ENCODE peak calls at places on chromosomes 7 and 10, in ten cellular contexts. D, G, S, E, R, P, C, M, N and K are unnamed samples.

GRCh38 chr7:155571581-155572345 is 25.4 kb upstream of the CNPY1 start:
- DNase-seq in D (no peak), G (no peak), S (no peak), E (no peak), R (no peak), P (no peak), C (no peak), M (no peak), N (no peak), K (peak)

GRCh38 chr10:21364196-21365114 is 161.0 kb downstream of the SKIDA1 start:
- DNase-seq in D (no peak), G (peak), S (peak), E (peak), R (peak), P (peak), C (no peak), M (peak), N (peak), K (no peak)

GRCh38 chr10:93299606-93300353 is 182.4 kb downstream of the MYOF start:
- DNase-seq in D (no peak), G (no peak), S (no peak), E (no peak), R (no peak), P (no peak), C (no peak), M (peak), N (peak), K (no peak)

GRCh38 chr7:91685544-91685943 is 195.0 kb downstream of the MTERF1 start:
- DNase-seq in D (no peak), G (no peak), S (no peak), E (no peak), R (no peak), P (no peak), C (no peak), M (peak), N (peak), K (no peak)

GRCh38 chr7:47145982-47146381 is 435.9 kb downstream of the TNS3 start:
- DNase-seq in D (no peak), G (no peak), S (no peak), E (no peak), R (no peak), P (no peak), C (no peak), M (no peak), N (no peak), K (no peak)

GRCh38 chr10:47261121-47261520 is 38.9 kb upstream of the GDF10 start:
- DNase-seq in D (no peak), G (no peak), S (no peak), E (no peak), R (no peak), P (no peak), C (peak), M (no peak), N (no peak), K (no peak)

GRCh38 chr10:124181656-124182055 is 88.3 kb upstream of the CHST15 start:
- DNase-seq in D (no peak), G (no peak), S (no peak), E (no peak), R (no peak), P (no peak), C (no peak), M (no peak), N (no peak), K (no peak)

GRCh38 chr10:112360308-112361270 is 13.3 kb upstream of the ACSL5 start:
- DNase-seq in D (no peak), G (peak), S (peak), E (no peak), R (no peak), P (peak), C (no peak), M (peak), N (peak), K (no peak)

GRCh38 chr7:7696458-7697119 is 21.8 kb downstream of the RPA3 start:
- DNase-seq in D (no peak), G (no peak), S (no peak), E (no peak), R (no peak), P (peak), C (no peak), M (peak), N (peak), K (no peak)

GRCh38 chr10:86944031-86944419 is 13.4 kb downstream of the MMRN2 start:
- DNase-seq in D (no peak), G (no peak), S (no peak), E (no peak), R (no peak), P (no peak), C (no peak), M (no peak), N (no peak), K (peak)

GRCh38 chr10:102101152-102101551 is 19.0 kb downstream of the LDB1 start:
- DNase-seq in D (no peak), G (no peak), S (no peak), E (no peak), R (no peak), P (no peak), C (no peak), M (no peak), N (no peak), K (no peak)

GRCh38 chr10:71868192-71868697 is 17.2 kb upstream of the PSAP start:
- DNase-seq in D (no peak), G (peak), S (peak), E (no peak), R (no peak), P (no peak), C (no peak), M (peak), N (peak), K (peak)

GRCh38 chr10:15168296-15168780 is at the start of gene NMT2:
- DNase-seq in D (no peak), G (peak), S (no peak), E (no peak), R (no peak), P (peak), C (peak), M (no peak), N (no peak), K (peak)

GRCh38 chr10:71339796-71340589 is 20.9 kb downstream of the SLC29A3 start:
- DNase-seq in D (no peak), G (peak), S (no peak), E (no peak), R (no peak), P (no peak), C (no peak), M (no peak), N (no peak), K (no peak)

GRCh38 chr10:34584164-34584563 is 230.9 kb downstream of the PARD3 start:
- DNase-seq in D (no peak), G (no peak), S (no peak), E (no peak), R (no peak), P (peak), C (no peak), M (peak), N (peak), K (no peak)

GRCh38 chr10:17607060-17607459 is 10.1 kb downstream of the HACD1 start:
- DNase-seq in D (no peak), G (no peak), S (no peak), E (no peak), R (no peak), P (no peak), C (no peak), M (no peak), N (no peak), K (no peak)

GRCh38 chr10:34305189-34305588 is 509.9 kb downstream of the PARD3 start:
- DNase-seq in D (peak), G (no peak), S (no peak), E (peak), R (peak), P (no peak), C (peak), M (no peak), N (no peak), K (no peak)

GRCh38 chr7:98802088-98802780 is 67.6 kb downstream of the TMEM130 start:
- DNase-seq in D (peak), G (peak), S (no peak), E (no peak), R (peak), P (no peak), C (peak), M (peak), N (peak), K (no peak)

GRCh38 chr10:62852961-62853702 is 37.0 kb upstream of the EGR2 start:
- DNase-seq in D (no peak), G (no peak), S (no peak), E (no peak), R (no peak), P (no peak), C (peak), M (no peak), N (no peak), K (no peak)

GRCh38 chr10:129531969-129532660 is 65.1 kb downstream of the MGMT start:
- DNase-seq in D (no peak), G (no peak), S (no peak), E (no peak), R (no peak), P (no peak), C (no peak), M (no peak), N (peak), K (no peak)

GRCh38 chr7:44289341-44290249 is 35.8 kb downstream of the CAMK2B start:
- DNase-seq in D (peak), G (no peak), S (no peak), E (no peak), R (peak), P (no peak), C (no peak), M (no peak), N (no peak), K (peak)

GRCh38 chr7:101179117-101179779 is 845 bp downstream of the NAT16 start:
- DNase-seq in D (no peak), G (no peak), S (peak), E (no peak), R (no peak), P (no peak), C (no peak), M (no peak), N (no peak), K (no peak)

GRCh38 chr10:88961266-88961665 is 8.7 kb upstream of the ACTA2 start:
- DNase-seq in D (no peak), G (no peak), S (no peak), E (no peak), R (no peak), P (no peak), C (no peak), M (no peak), N (no peak), K (no peak)

GRCh38 chr7:32937344-32938174 is 19.7 kb upstream of the FKBP9 start:
- DNase-seq in D (no peak), G (peak), S (peak), E (no peak), R (no peak), P (peak), C (no peak), M (peak), N (peak), K (no peak)

GRCh38 chr7:93622036-93622714 is 47.7 kb upstream of the CALCR start:
- DNase-seq in D (no peak), G (no peak), S (peak), E (peak), R (peak), P (no peak), C (no peak), M (peak), N (peak), K (no peak)

GRCh38 chr7:149414745-149415390 is 46.0 kb downstream of the ZNF777 start:
- DNase-seq in D (peak), G (peak), S (peak), E (peak), R (peak), P (peak), C (peak), M (peak), N (peak), K (no peak)

GRCh38 chr10:48406204-48406603 is 99.7 kb downstream of the MAPK8 start:
- DNase-seq in D (no peak), G (no peak), S (no peak), E (no peak), R (no peak), P (no peak), C (no peak), M (peak), N (peak), K (no peak)

GRCh38 chr10:97538839-97539238 is 33.7 kb upstream of the ANKRD2 start:
- DNase-seq in D (no peak), G (no peak), S (no peak), E (no peak), R (no peak), P (no peak), C (no peak), M (no peak), N (no peak), K (peak)

GRCh38 chr7:104963991-104964385 is 50.0 kb upstream of the KMT2E start:
- DNase-seq in D (no peak), G (peak), S (no peak), E (no peak), R (no peak), P (peak), C (no peak), M (peak), N (peak), K (no peak)

GRCh38 chr7:29841926-29842671 is 35.8 kb downstream of the WIPF3 start:
- DNase-seq in D (no peak), G (no peak), S (peak), E (no peak), R (no peak), P (no peak), C (no peak), M (no peak), N (no peak), K (no peak)

GRCh38 chr10:119802068-119802538 is 70.5 kb downstream of the MCMBP start:
- DNase-seq in D (no peak), G (no peak), S (no peak), E (no peak), R (no peak), P (no peak), C (no peak), M (peak), N (no peak), K (no peak)

GRCh38 chr10:119803264-119803663 is 69.4 kb downstream of the MCMBP start:
- DNase-seq in D (no peak), G (no peak), S (no peak), E (no peak), R (no peak), P (no peak), C (no peak), M (peak), N (peak), K (no peak)

GRCh38 chr10:119807960-119808697 is 64.5 kb downstream of the MCMBP start:
- DNase-seq in D (no peak), G (no peak), S (no peak), E (no peak), R (no peak), P (peak), C (no peak), M (peak), N (peak), K (no peak)

GRCh38 chr10:119805702-119806230 is 66.9 kb downstream of the MCMBP start:
- DNase-seq in D (no peak), G (no peak), S (no peak), E (no peak), R (no peak), P (peak), C (no peak), M (no peak), N (peak), K (no peak)

DNA sequence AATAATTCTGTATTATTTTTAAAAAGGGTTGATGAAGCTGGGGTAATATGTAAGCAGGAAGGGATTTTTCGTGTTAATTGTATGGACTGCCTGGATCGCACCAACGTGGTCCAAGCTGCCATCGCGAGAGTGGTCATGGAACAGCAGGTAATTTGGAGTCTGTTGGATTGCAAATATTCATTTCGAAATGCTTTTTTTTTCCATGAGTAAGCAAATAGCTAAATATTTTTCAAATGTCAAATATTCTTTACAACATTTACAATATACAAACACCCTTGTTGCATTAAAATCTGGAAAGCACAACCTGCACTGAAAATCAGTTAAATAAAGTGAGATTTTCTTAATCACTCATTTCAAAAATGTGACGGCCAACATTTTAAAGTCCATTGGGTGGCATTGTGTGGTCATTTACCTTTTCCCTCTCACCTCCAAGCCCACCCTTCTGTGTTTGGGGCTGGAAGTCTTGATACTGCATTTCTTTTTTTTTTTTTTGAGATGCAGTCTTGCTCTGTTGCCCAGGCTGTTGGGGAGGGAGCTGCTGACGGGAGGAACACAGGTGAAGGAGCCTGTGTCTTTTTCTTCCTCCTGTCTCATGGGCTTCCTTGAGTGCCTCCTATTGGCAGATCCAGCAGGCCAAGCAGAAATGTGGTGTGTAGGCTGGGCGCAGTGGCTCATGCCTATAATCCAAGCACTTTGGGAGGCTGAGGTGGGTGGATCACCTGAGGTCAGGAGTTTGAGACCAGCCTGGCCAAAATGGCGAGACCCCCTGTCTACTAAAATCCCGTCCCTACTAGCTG is 66.1 kb downstream of the MCMBP start:
- DNase-seq in D (no peak), G (no peak), S (no peak), E (no peak), R (no peak), P (no peak), C (no peak), M (no peak), N (no peak), K (no peak)
- TF ChIP-seq CTCF in D (no peak), G (no peak), S (no peak), E (no peak), R (no peak), P (no peak), C (no peak), M (no peak), N (no peak), K (no peak)

GRCh38 chr10:125961743-125962142 is 65.4 kb downstream of the FANK1 start:
- DNase-seq in D (no peak), G (no peak), S (no peak), E (no peak), R (no peak), P (no peak), C (no peak), M (no peak), N (no peak), K (no peak)
- TF ChIP-seq CTCF in D (no peak), G (no peak), S (no peak), E (no peak), R (no peak), P (no peak), C (peak), M (no peak), N (no peak), K (no peak)

GRCh38 chr10:44949127-44949802 is 10.3 kb upstream of the RASSF4 start:
- DNase-seq in D (peak), G (no peak), S (no peak), E (no peak), R (no peak), P (no peak), C (no peak), M (no peak), N (no peak), K (no peak)
- TF ChIP-seq CTCF in D (no peak), G (no peak), S (no peak), E (no peak), R (no peak), P (no peak), C (no peak), M (no peak), N (no peak), K (peak)

GRCh38 chr7:1045727-1046063 is 1.3 kb downstream of the GPR146 start:
- DNase-seq in D (no peak), G (no peak), S (no peak), E (no peak), R (no peak), P (no peak), C (no peak), M (no peak), N (no peak), K (no peak)

GRCh38 chr7:1046722-1047679 is 2.7 kb downstream of the GPR146 start:
- DNase-seq in D (no peak), G (peak), S (no peak), E (no peak), R (no peak), P (no peak), C (no peak), M (no peak), N (no peak), K (peak)

GRCh38 chr7:1043552-1044188 is 676 bp upstream of the GPR146 start:
- DNase-seq in D (no peak), G (peak), S (peak), E (peak), R (no peak), P (no peak), C (no peak), M (no peak), N (no peak), K (peak)

GRCh38 chr7:1044189-1045037 is at the start of gene GPR146:
- DNase-seq in D (peak), G (peak), S (peak), E (peak), R (peak), P (peak), C (peak), M (peak), N (peak), K (peak)

DNA sequence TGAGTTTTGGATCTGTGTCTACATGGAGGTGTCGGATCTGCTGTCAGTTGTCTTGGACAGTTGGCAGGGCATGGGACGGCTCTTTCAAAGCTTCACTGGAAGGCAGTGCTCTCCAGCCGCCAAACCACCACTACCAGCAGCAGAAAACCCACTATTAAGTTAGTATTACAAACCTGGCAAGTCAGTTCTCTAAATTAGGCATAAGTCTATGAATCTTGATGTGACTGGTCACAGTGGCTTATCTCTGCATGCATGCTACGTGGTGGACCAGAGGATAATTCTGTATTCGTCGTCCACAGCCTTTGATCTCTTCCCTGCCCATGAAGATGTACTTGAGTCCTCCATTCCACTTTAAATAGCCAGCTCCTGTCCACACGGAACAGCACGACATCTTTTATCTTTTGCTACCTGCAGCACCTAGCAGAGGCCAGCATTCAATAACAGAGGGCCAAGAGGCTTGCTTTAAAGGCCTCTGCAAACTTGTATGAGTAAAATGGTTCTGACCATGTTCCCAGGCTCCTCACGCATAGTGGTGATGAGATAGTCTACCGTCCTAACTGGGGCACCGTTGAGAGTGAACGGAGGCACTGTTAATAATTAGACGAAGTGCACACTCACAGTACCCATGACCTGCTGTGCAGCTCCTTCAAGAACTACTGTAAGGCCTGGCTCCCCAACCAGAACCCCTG is 836 bp downstream of the GPR146 start:
- DNase-seq in D (no peak), G (no peak), S (no peak), E (no peak), R (no peak), P (no peak), C (no peak), M (no peak), N (no peak), K (peak)
- TF ChIP-seq CTCF in D (no peak), G (no peak), S (no peak), E (no peak), R (no peak), P (no peak), C (no peak), M (no peak), N (no peak), K (peak)

DNA sequence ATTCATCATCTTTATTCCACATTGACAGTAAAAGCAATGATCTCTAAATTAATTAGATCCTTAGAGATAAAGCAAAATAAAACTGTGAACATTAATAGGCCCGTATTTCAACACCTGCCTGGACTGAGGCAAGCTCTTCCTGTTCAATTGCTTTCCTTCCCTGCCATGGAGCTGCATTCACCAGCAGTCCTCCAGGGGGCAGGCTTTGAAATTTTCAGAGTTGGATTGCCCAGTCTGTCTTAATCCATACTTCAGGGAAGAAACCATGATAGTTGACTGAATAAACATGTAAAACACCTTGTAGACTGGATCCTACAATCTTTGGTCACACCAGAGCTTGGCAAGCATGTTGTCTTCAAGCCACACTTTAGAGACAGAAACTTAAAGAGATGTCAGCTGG is 936.6 kb downstream of the NRG3 start:
- DNase-seq in D (no peak), G (peak), S (peak), E (peak), R (peak), P (peak), C (no peak), M (no peak), N (no peak), K (no peak)
- TF ChIP-seq CTCF in D (peak), G (no peak), S (no peak), E (peak), R (peak), P (peak), C (peak), M (peak), N (peak), K (peak)

GRCh38 chr10:77711683-77712049 is 74.1 kb upstream of the KCNMA1 start:
- DNase-seq in D (no peak), G (no peak), S (no peak), E (no peak), R (no peak), P (no peak), C (no peak), M (no peak), N (no peak), K (no peak)
- TF ChIP-seq CTCF in D (peak), G (no peak), S (no peak), E (no peak), R (peak), P (no peak), C (no peak), M (no peak), N (no peak), K (peak)

GRCh38 chr7:77995717-77996116 is 197.1 kb downstream of the PHTF2 start:
- DNase-seq in D (no peak), G (no peak), S (no peak), E (no peak), R (no peak), P (no peak), C (no peak), M (peak), N (no peak), K (no peak)
- TF ChIP-seq CTCF in D (peak), G (no peak), S (no peak), E (peak), R (peak), P (no peak), C (no peak), M (peak), N (no peak), K (peak)